ENCODE peak calls at places on chromosome 9, in ten cellular contexts. G is IMR-90, F is neural crest cell, E is AG10803, A is brain microvascular endothelial cell, I is dorsolateral prefrontal cortex, M is AG04450, D is thoracic aorta, L is WTC11, Q is uterus. C is an unnamed sample.

GRCh38 chr9:115746496-115746895 is 407.1 kb upstream of the PAPPA start:
- DNase-seq in G (no peak), F (no peak), E (peak; percentile 40), A (peak; percentile 87), I (no peak), M (no peak), D (no peak), L (no peak), Q (no peak), C (no peak)

GRCh38 chr9:22201256-22201655 is 192.2 kb upstream of the CDKN2B start:
- DNase-seq in G (no peak), F (no peak), E (no peak), A (no peak), I (no peak), M (no peak), D (no peak), L (no peak), Q (no peak), C (no peak)

GRCh38 chr9:93183663-93184438 is at the start of gene WNK2:
- DNase-seq in G (no peak), F (no peak), E (no peak), A (no peak), I (no peak), M (no peak), D (no peak), L (peak; percentile 55), Q (peak; percentile 52), C (peak; percentile 88)

GRCh38 chr9:135087899-135088347 is 455 bp downstream of the OLFM1 start:
- DNase-seq in G (no peak), F (no peak), E (no peak), A (no peak), I (no peak), M (no peak), D (no peak), L (no peak), Q (no peak), C (no peak)

GRCh38 chr9:97673922-97674321 is 23.2 kb downstream of the XPA start:
- DNase-seq in G (no peak), F (no peak), E (no peak), A (no peak), I (no peak), M (no peak), D (no peak), L (no peak), Q (no peak), C (no peak)

GRCh38 chr9:20382460-20383071 is 239.7 kb downstream of the MLLT3 start:
- DNase-seq in G (peak; percentile 78), F (no peak), E (peak; percentile 6), A (peak; percentile 9), I (no peak), M (peak; percentile 56), D (no peak), L (no peak), Q (no peak), C (no peak)

GRCh38 chr9:137156567-137157375 is 13.1 kb downstream of the LRRC26 start:
- DNase-seq in G (peak; percentile 21), F (no peak), E (peak; percentile 34), A (peak; percentile 4), I (peak; percentile 81), M (no peak), D (no peak), L (peak; percentile 75), Q (no peak), C (no peak)

GRCh38 chr9:137297060-137297664 is 4.9 kb downstream of the NRARP start:
- DNase-seq in G (no peak), F (no peak), E (no peak), A (no peak), I (no peak), M (no peak), D (no peak), L (peak; percentile 17), Q (no peak), C (no peak)

GRCh38 chr9:42388846-42389245 is 205.4 kb downstream of the SPATA31A6 start:
- DNase-seq in G (no peak), F (no peak), E (no peak), A (no peak), I (no peak), M (no peak), D (no peak), L (no peak), Q (no peak), C (no peak)

GRCh38 chr9:120768870-120769269 is 24.3 kb downstream of the FBXW2 start:
- DNase-seq in G (no peak), F (no peak), E (no peak), A (no peak), I (no peak), M (no peak), D (no peak), L (no peak), Q (no peak), C (no peak)

DNA sequence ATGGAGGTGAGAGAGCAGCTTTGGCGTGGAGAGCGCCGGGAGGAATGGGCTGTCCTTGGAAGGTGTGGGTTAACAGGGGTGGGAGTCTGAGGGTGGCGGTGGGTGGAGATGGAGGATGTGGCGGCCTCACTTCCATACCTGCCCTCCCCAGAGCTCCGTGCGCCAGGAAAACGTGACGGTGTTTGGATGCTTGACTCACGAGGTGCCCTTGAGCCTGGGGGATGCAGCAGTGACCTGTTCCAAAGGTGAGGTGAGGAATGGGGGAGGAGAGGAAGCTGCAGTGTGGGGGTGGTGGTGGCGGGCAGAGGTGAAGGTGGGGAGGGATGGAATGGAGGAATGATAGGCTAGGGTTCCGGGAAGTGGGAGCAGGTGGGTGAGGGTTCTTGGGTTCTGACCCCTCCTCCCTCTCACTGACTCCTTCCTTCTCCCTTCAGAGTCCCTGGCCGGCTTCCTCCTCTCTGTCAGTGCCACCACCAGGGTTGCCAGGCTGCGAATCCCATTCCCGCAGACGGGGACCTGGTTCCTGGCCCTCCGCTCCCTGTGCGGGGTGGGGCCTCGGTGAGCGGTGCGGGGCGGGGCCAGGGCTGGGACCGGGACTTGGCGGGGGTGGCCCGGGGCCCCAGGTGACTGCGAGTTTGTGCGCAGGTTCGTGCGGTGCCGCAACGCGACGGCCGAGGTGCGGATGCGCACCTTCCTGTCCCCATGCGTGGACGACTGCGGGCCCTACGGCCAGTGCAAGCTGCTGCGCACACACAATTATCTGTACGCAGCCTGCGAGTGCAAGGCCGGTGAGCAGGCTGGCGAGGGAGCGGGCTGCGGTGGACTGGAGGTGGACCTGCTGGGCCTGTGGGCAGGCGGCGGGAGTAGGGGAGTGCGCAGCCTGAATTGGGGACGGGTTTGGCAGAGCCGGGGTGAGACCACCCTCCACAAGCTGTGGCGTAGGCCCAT is 17.1 kb downstream of the TMEM8B start:
- DNase-seq in G (no peak), F (no peak), E (no peak), A (no peak), I (no peak), M (no peak), D (no peak), L (peak; percentile 68), Q (no peak), C (no peak)
- TF ChIP-seq CTCF in G (no peak), F (no peak), E (no peak), A (no peak), I (no peak), M (no peak), D (no peak), L (no peak), Q (no peak), C (no peak)

GRCh38 chr9:4495537-4495936 is 5.3 kb downstream of the SLC1A1 start:
- DNase-seq in G (no peak), F (no peak), E (no peak), A (no peak), I (no peak), M (no peak), D (no peak), L (no peak), Q (no peak), C (no peak)
- TF ChIP-seq CTCF in G (no peak), F (no peak), E (no peak), A (no peak), I (no peak), M (no peak), D (no peak), L (no peak), Q (no peak), C (no peak)

GRCh38 chr9:133186736-133187135 is 22.3 kb downstream of the OBP2B start:
- DNase-seq in G (no peak), F (no peak), E (no peak), A (no peak), I (peak; percentile 16), M (no peak), D (no peak), L (no peak), Q (no peak), C (no peak)

GRCh38 chr9:133189826-133190225 is 19.2 kb downstream of the OBP2B start:
- DNase-seq in G (no peak), F (no peak), E (no peak), A (no peak), I (no peak), M (no peak), D (no peak), L (no peak), Q (no peak), C (no peak)

GRCh38 chr9:133188843-133189180 is 20.2 kb downstream of the OBP2B start:
- DNase-seq in G (no peak), F (no peak), E (no peak), A (no peak), I (peak; percentile 35), M (no peak), D (no peak), L (no peak), Q (no peak), C (no peak)

GRCh38 chr9:133187561-133188005 is 21.5 kb downstream of the OBP2B start:
- DNase-seq in G (no peak), F (no peak), E (no peak), A (no peak), I (no peak), M (no peak), D (no peak), L (no peak), Q (no peak), C (no peak)

GRCh38 chr9:133188006-133188842 is 20.8 kb downstream of the OBP2B start:
- DNase-seq in G (no peak), F (peak; percentile 36), E (no peak), A (no peak), I (peak; percentile 34), M (no peak), D (no peak), L (peak; percentile 75), Q (no peak), C (no peak)
- TF ChIP-seq CTCF in G (no peak), F (peak; percentile 54), E (no peak), A (peak; percentile 45), I (peak; percentile 41), M (no peak), D (no peak), L (no peak), Q (no peak), C (peak; percentile 6)

DNA sequence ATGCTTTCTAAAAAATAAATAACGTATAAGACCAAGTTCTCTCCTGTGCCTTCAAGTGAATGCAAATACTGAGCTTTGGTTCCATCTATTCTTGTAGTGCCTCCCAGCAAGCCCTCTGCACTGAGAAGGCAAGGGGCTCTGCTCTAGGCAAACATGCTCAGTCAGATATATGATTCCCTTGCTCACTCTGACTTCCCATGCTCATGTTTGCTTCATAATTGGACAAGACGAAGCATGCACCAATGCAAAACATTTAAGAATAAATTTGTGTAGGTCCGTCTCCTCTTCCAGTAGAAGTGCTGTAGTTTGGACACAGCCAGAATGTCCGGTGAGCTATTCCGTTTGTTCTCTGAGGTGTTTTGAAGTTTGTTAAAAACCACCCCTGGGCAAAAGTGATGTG is 185.9 kb downstream of the PBX3 start:
- DNase-seq in G (no peak), F (no peak), E (no peak), A (no peak), I (no peak), M (no peak), D (no peak), L (no peak), Q (no peak), C (no peak)
- TF ChIP-seq CTCF in G (no peak), F (no peak), E (no peak), A (no peak), I (no peak), M (no peak), D (no peak), L (no peak), Q (no peak), C (no peak)